ENCODE peak calls at places on chromosomes 3 and 15, in seven cellular contexts. V is NCI-H2081 treated with DMSO at 0.1 percent for 48 hours, U is GM04504, L is KG1, B is midbrain, Q is GM12865, C is HFF-Myc. Z is an unnamed sample.

GRCh38 chr15:70099966-70100494 is 2.3 kb upstream of the TLE3 start:
- DNase-seq in V (no peak), U (no peak), L (no peak), B (no peak), Q (peak), C (no peak), Z (no peak)

GRCh38 chr3:15646924-15647511 is 45.5 kb downstream of the BTD start:
- DNase-seq in V (no peak), U (peak), L (no peak), B (no peak), Q (peak), C (peak), Z (no peak)

GRCh38 chr3:149812606-149813366 is at the start of gene RNF13:
- DNase-seq in V (peak), U (peak), L (peak), B (peak), Q (peak), C (peak), Z (peak)

GRCh38 chr3:40642812-40643211 is 118.1 kb downstream of the ZNF621 start:
- DNase-seq in V (no peak), U (no peak), L (no peak), B (no peak), Q (no peak), C (no peak), Z (no peak)

GRCh38 chr3:174651951-174652350 is 207.2 kb upstream of the NAALADL2 start:
- DNase-seq in V (no peak), U (no peak), L (no peak), B (peak), Q (no peak), C (no peak), Z (no peak)

GRCh38 chr3:159764211-159765024 is 224.2 kb upstream of the IL12A start:
- DNase-seq in V (no peak), U (peak), L (no peak), B (no peak), Q (peak), C (no peak), Z (peak)

GRCh38 chr3:189160519-189161309 is 11.1 kb upstream of the TPRG1 start:
- DNase-seq in V (no peak), U (no peak), L (no peak), B (no peak), Q (no peak), C (no peak), Z (no peak)

GRCh38 chr3:110743202-110743601 is 328.4 kb upstream of the NECTIN3 start:
- DNase-seq in V (no peak), U (no peak), L (no peak), B (no peak), Q (no peak), C (no peak), Z (peak)

GRCh38 chr3:108089544-108089943 is 1.3 kb downstream of the CD47 start:
- DNase-seq in V (no peak), U (no peak), L (no peak), B (peak), Q (peak), C (no peak), Z (no peak)